ENCODE peak calls at places on chromosomes 12 and 14, in four cellular contexts. V is hepatocyte, P is fibroblast of mammary gland, U is cardiac fibroblast. N is an unnamed sample.

GRCh38 chr14:32434180-32434579 is 105.1 kb downstream of the AKAP6 start:
- DNase-seq in P (no peak), V (no peak), U (no peak), N (no peak)

GRCh38 chr12:98355322-98355721 is 160.1 kb upstream of the TMPO start:
- DNase-seq in U (peak), P (peak), V (no peak), N (peak)

GRCh38 chr14:103555559-103556337 is 6.7 kb downstream of the BAG5 start:
- DNase-seq in V (no peak), P (no peak), U (no peak), N (no peak)

GRCh38 chr14:96108911-96109310 is 69.7 kb downstream of the C14orf132 start:
- DNase-seq in V (no peak), U (no peak), P (no peak), N (no peak)

GRCh38 chr12:67884596-67884995 is 104.7 kb upstream of the IFNG-AS1 start:
- DNase-seq in U (no peak), P (no peak), V (no peak), N (no peak)

GRCh38 chr12:1639538-1639937 is 10.5 kb downstream of the WNT5B start:
- DNase-seq in V (no peak), P (no peak), U (no peak), N (no peak)

GRCh38 chr12:57085999-57086950 is 2.6 kb upstream of the NAB2 start:
- DNase-seq in U (peak), P (peak), V (peak), N (peak)

GRCh38 chr14:90730367-90730766 is 85.9 kb downstream of the TTC7B start:
- DNase-seq in P (no peak), U (no peak), V (no peak), N (no peak)

GRCh38 chr14:37973031-37973908 is 234.4 kb upstream of the SSTR1 start:
- DNase-seq in V (peak), U (no peak), P (no peak), N (no peak)

GRCh38 chr12:106897082-106897481 is 58.6 kb upstream of the TMEM263 start:
- DNase-seq in U (peak), V (no peak), P (peak), N (no peak)

GRCh38 chr12:12403264-12404248 is 46.7 kb downstream of the BORCS5 start:
- DNase-seq in V (peak), U (peak), P (no peak), N (no peak)

GRCh38 chr12:2337031-2338010 is 284.5 kb downstream of the CACNA1C start:
- DNase-seq in U (no peak), V (no peak), P (no peak), N (no peak)

GRCh38 chr12:80848858-80849257 is 88.9 kb downstream of the LIN7A start:
- DNase-seq in P (no peak), U (no peak), V (no peak), N (no peak)

GRCh38 chr14:83561261-83561660 is 1968.7 kb upstream of the FLRT2 start:
- DNase-seq in U (no peak), P (no peak), V (no peak), N (no peak)

GRCh38 chr14:32457213-32457920 is 128.3 kb downstream of the AKAP6 start:
- DNase-seq in U (peak), P (peak), V (peak), N (peak)

GRCh38 chr14:74257078-74257987 is 18.1 kb downstream of the VSX2 start:
- DNase-seq in U (peak), P (peak), V (peak), N (no peak)

GRCh38 chr12:53190108-53190729 is 9.5 kb upstream of the CSAD start:
- DNase-seq in P (peak), V (peak), U (peak), N (peak)

GRCh38 chr12:466762-467161 is 7.0 kb downstream of the B4GALNT3 start:
- DNase-seq in P (no peak), V (no peak), U (no peak), N (no peak)

GRCh38 chr12:105279460-105280056 is 43.6 kb upstream of the APPL2 start:
- DNase-seq in P (peak), U (peak), V (peak), N (peak)

GRCh38 chr12:67748761-67749075 is 100.2 kb downstream of the DYRK2 start:
- DNase-seq in U (no peak), V (no peak), P (peak), N (no peak)

GRCh38 chr12:31018106-31018890 is 55.4 kb upstream of the DDX11 start:
- DNase-seq in V (no peak), U (no peak), P (no peak), N (no peak)

GRCh38 chr12:2083561-2083960 is 30.8 kb downstream of the CACNA1C start:
- DNase-seq in P (peak), V (no peak), U (no peak), N (no peak)

GRCh38 chr12:2395352-2395977 is 342.7 kb downstream of the CACNA1C start:
- DNase-seq in U (peak), V (peak), P (peak), N (no peak)

GRCh38 chr14:75042040-75042439 is 9.2 kb downstream of the MLH3 start:
- DNase-seq in V (no peak), P (peak), U (no peak), N (no peak)

GRCh38 chr12:26340649-26341048 is 145.3 kb downstream of the SSPN start:
- DNase-seq in P (no peak), V (no peak), U (peak), N (no peak)

GRCh38 chr12:57611116-57611809 is at the start of gene ARHGEF25:
- DNase-seq in U (peak), V (peak), P (peak), N (no peak)

GRCh38 chr12:75862692-75863471 is 168.7 kb downstream of the PHLDA1 start:
- DNase-seq in P (peak), U (peak), V (peak), N (peak)

GRCh38 chr12:109386079-109386473 is 38.4 kb downstream of the MYO1H start:
- DNase-seq in U (no peak), P (no peak), V (peak), N (no peak)

GRCh38 chr14:61388173-61388975 is 67.0 kb downstream of the PRKCH start:
- DNase-seq in V (no peak), U (peak), P (peak), N (no peak)

GRCh38 chr14:105581551-105582341 is 55.4 kb downstream of the TMEM121 start:
- DNase-seq in U (no peak), P (no peak), V (no peak), N (no peak)

GRCh38 chr12:7460375-7461259 is 16.7 kb upstream of the CD163L1 start:
- DNase-seq in V (peak), U (peak), P (peak), N (peak)

DNA sequence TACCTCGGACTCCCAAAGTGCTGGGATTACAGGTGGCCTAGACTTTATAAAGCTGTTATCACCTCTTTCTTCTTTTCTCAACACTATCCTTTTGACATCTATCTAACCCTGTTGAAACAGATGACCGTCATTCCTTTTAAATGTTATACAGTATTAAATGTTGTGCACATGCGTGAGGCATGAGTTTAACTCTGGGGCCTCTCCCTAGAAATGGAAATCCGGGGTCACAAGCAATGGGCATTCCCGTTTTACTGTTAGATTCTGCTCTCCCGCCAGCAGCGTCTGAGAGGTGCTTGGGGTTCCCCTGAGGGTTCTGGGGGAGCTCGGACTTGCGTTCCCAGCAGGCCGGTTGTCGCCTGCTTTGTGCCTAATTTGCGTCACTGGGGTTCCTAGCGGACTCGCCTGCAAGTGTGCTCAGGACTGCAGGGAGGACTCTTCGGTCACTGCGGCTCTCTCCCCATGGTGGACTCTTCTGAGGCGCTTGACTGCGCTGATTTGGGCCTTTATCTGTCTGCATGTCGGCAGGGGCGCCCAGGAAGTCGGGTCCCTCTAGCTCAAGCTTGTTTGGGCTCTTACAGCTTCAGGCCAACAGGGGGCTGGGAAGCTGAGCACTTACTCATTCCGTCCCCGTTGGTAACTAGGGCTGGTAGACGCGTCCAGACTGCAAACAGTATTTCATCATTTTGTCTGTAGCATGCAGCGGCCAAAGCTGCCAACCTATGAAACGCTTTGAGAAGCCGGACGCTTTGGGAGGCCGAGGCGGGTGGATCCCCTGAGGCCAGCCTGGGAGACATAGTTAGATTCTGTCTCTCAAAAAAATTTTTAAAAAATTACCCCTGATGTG is 1.2 kb upstream of the RAN start:
- DNase-seq in U (peak), P (peak), V (peak), N (peak)
- TF ChIP-seq CTCF in U (peak), P (peak), V (peak), N (peak)

GRCh38 chr14:24851406-24851805 is 198.5 kb downstream of the STXBP6 start:
- DNase-seq in V (no peak), U (no peak), P (no peak), N (no peak)

GRCh38 chr14:24851837-24852236 is 198.1 kb downstream of the STXBP6 start:
- DNase-seq in V (no peak), P (peak), U (peak), N (no peak)

GRCh38 chr14:24848427-24848826 is 201.5 kb downstream of the STXBP6 start:
- DNase-seq in V (no peak), U (peak), P (peak), N (peak)

GRCh38 chr14:24847568-24847967 is 202.4 kb downstream of the STXBP6 start:
- DNase-seq in P (no peak), U (no peak), V (no peak), N (no peak)

DNA sequence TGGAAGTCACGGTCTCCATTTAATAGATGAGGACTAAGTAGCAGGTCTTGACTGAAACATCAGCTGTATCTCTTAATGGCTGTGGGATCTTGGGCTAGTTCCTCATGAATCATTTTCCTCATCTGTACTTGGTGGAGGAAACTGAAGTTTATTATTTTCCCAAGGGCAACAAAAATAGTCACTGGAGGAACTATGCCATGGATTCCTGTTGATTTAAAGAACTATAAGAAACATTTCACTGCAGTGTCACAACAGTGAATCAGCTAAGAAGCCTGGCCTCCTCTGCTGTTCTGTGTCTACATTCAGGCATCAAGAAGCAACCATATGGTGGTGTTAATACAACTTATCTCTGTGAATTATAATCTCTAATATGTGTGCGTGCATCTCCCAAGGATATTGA is 200.5 kb downstream of the STXBP6 start:
- DNase-seq in V (no peak), P (peak), U (peak), N (no peak)
- TF ChIP-seq CTCF in V (no peak), P (no peak), U (no peak), N (no peak)

GRCh38 chr12:120798696-120799095 is 73.1 kb downstream of the ACADS start:
- DNase-seq in V (no peak), P (no peak), U (no peak), N (no peak)

GRCh38 chr12:120800665-120801064 is 75.0 kb downstream of the ACADS start:
- DNase-seq in P (no peak), V (no peak), U (no peak), N (no peak)

GRCh38 chr12:120795441-120796178 is 70.0 kb downstream of the ACADS start:
- DNase-seq in P (no peak), U (no peak), V (no peak), N (no peak)

GRCh38 chr12:120799417-120800045 is 73.9 kb downstream of the ACADS start:
- DNase-seq in U (peak), V (peak), P (no peak), N (no peak)

DNA sequence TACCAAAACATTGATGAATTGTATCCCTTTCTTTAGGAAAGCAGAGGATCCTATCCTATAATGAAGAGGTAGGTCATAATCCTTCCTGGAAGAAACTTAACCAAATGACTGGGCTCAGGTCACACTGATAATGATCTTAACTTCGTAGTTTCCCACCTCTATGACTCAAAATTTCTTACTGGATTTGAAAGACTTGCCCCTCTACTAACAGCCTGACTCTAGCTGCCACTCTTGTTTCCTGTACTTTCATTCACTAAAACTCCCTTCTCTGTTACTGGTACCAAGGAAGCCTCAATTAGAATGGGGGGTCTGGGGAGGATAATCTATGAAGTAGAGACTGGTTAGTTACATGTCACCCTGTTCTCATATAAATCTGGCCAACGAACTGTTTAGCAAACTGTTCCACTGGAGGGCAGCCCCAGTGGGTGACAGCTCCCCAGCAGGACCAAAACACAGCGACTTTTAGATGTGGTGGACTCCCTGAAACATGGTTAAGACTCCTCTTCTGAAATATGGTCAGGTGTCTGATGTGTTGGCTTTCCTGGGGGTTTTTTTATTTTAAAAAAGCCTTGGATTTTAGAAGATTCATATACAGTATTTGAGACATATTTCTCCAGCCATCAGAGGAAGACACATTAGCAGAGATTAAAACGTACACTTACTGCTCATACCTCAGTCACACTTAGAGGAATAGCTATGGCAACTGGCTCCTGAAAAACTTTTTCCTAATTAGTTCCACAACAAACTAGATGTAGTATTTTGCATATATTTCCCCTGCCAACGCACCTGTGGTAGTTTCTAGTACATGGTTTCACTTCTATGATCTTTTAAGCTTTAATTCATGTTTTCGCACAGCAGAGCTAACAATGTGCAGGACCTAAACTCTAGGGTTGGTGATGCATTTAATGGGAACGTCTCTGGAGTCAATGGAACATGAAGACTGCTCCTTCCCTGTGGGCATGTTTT is 72.3 kb downstream of the ACADS start:
- DNase-seq in U (no peak), V (no peak), P (no peak), N (no peak)
- TF ChIP-seq CTCF in U (no peak), V (no peak), P (no peak), N (no peak)

DNA sequence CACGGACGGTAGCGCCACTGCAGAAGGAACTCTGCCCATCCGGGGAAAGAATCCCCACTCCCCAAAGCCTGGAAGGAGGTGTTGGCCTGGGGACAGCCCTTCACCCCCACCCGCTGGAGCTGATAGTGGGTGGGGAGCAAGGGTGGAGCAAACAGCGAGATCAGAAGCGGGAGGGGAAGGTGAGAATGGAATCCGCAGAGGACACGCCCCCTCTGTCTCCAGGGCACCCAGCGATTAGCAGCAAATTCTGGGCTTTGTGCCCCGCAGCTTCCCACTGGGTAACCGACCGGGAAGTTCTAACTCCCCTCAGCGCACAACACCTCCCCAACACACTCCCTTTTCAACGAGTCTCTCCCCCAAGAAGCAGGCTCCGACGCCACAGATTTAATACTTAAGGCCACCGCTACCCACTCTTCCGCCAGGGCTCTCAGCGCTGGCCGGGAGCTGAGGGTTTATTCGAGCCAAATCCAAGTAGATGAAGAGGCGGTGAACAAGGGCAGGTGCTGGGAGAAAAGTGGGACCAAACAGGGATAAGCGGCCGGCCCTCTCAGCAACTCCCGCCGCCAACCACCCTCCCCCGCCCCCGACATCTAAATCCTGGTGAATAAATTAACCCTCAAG is 1.3 kb downstream of the SLC25A29 start:
- DNase-seq in P (peak), V (peak), U (peak), N (no peak)
- TF ChIP-seq CTCF in P (no peak), V (no peak), U (no peak), N (no peak)

DNA sequence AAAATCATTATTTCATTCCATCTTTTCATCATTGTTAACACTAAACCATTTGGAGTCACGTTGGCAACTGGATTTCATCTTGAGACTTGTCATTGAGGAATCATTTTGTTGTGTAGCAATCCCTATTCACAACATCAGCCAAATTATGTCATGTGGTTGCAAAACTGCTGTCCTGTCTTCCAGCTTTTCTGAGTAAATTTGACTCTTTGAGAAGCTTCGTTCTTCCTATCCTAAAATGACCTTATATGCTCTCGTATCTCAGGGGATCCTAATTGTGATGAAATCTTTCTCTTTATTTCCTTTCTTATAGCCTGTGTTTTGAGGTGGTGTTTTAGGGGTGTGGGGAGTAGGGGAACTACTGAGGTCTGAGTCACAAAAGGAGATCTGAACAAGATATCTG is 30.6 kb upstream of the KICS2 start:
- DNase-seq in U (peak), P (peak), V (no peak), N (no peak)
- TF ChIP-seq CTCF in U (no peak), P (no peak), V (no peak), N (no peak)

N was measured in brain microvascular endothelial cell.